ENCODE peak calls at places on chromosomes 7 and 10, in eight cellular contexts. N, L, G, E, Q, F, T and D are unnamed samples.
A peak's percentile ranks its signal among the peaks of the same experiment; 100 is the strongest.

GRCh38 chr10:5666324-5667220 is at the start of gene ASB13:
- DNase-seq in G (no peak), F (peak; percentile 10), Q (peak; percentile 14), L (peak; percentile 52), T (peak; percentile 69), N (peak; percentile 55), E (peak; percentile 81), D (peak; percentile 20)

GRCh38 chr7:47568569-47568968 is 13.3 kb downstream of the TNS3 start:
- DNase-seq in Q (no peak), N (no peak), T (no peak), G (no peak), L (no peak), F (no peak), E (no peak), D (no peak)

GRCh38 chr7:144437370-144438191 is 34.1 kb upstream of the NOBOX start:
- DNase-seq in L (peak; percentile 53), E (peak; percentile 76), N (peak; percentile 63), Q (no peak), F (peak; percentile 37), G (no peak), T (peak; percentile 58), D (no peak)

GRCh38 chr7:93717217-93717900 is 142.8 kb upstream of the CALCR start:
- DNase-seq in T (no peak), G (no peak), N (no peak), Q (no peak), E (no peak), F (no peak), L (no peak), D (no peak)

GRCh38 chr10:87578799-87579401 is 74.2 kb downstream of the MINPP1 start:
- DNase-seq in T (no peak), E (no peak), Q (no peak), L (no peak), G (no peak), F (no peak), N (peak; percentile 29), D (no peak)

GRCh38 chr10:102384053-102384452 is 11.5 kb upstream of the NFKB2 start:
- DNase-seq in F (no peak), E (no peak), G (no peak), Q (no peak), L (no peak), N (no peak), T (no peak), D (no peak)

GRCh38 chr7:128737867-128738390 is 1.2 kb upstream of the CALU start:
- DNase-seq in Q (no peak), L (no peak), E (no peak), T (no peak), F (no peak), G (no peak), N (peak; percentile 31), D (no peak)

GRCh38 chr10:102645388-102645740 is 1.1 kb downstream of the TRIM8 start:
- DNase-seq in E (peak; percentile 48), N (peak; percentile 74), G (peak; percentile 44), Q (peak; percentile 41), F (no peak), L (no peak), T (no peak), D (peak; percentile 27)

GRCh38 chr10:114758331-114758730 is 63.2 kb upstream of the FHIP2A start:
- DNase-seq in N (no peak), G (no peak), E (no peak), Q (no peak), L (no peak), F (no peak), T (no peak), D (no peak)

GRCh38 chr7:17401806-17402627 is 103.6 kb downstream of the AHR start:
- DNase-seq in E (no peak), N (no peak), F (no peak), Q (no peak), T (no peak), L (no peak), G (no peak), D (no peak)

GRCh38 chr10:80452688-80453391 is 1.3 kb upstream of the TSPAN14 start:
- DNase-seq in T (no peak), N (no peak), L (no peak), F (no peak), Q (no peak), E (no peak), G (no peak), D (no peak)

GRCh38 chr7:67625257-67625713 is 628.7 kb downstream of the TYW1 start:
- DNase-seq in T (peak; percentile 93), F (no peak), E (peak; percentile 45), N (peak; percentile 77), Q (no peak), G (no peak), L (peak; percentile 90), D (no peak)

GRCh38 chr10:9869185-9869584 is 1148.5 kb upstream of the CELF2 start:
- DNase-seq in F (no peak), N (no peak), E (no peak), G (no peak), Q (no peak), L (no peak), T (no peak), D (no peak)

GRCh38 chr10:42875792-42876191 is 93.2 kb downstream of the BMS1 start:
- DNase-seq in L (no peak), G (no peak), N (no peak), E (no peak), Q (no peak), T (no peak), F (no peak), D (no peak)

GRCh38 chr7:136687693-136688322 is 180.6 kb upstream of the CHRM2 start:
- DNase-seq in F (no peak), N (peak; percentile 24), E (no peak), G (no peak), L (peak; percentile 14), T (no peak), Q (no peak), D (no peak)

GRCh38 chr7:131604841-131605279 is 48.4 kb upstream of the PODXL start:
- DNase-seq in L (no peak), Q (no peak), G (no peak), T (no peak), N (peak; percentile 56), F (no peak), E (no peak), D (no peak)

GRCh38 chr10:102721954-102722353 is 7.5 kb downstream of the SFXN2 start:
- DNase-seq in Q (no peak), L (no peak), F (no peak), G (no peak), E (no peak), T (no peak), N (no peak), D (no peak)

GRCh38 chr10:29689001-29689400 is 54.2 kb upstream of the SVIL start:
- DNase-seq in G (no peak), E (no peak), Q (no peak), F (no peak), L (no peak), N (peak; percentile 23), T (no peak), D (no peak)

GRCh38 chr10:74322141-74322540 is 171.1 kb downstream of the ADK start:
- DNase-seq in G (no peak), N (no peak), E (no peak), F (no peak), L (no peak), Q (no peak), T (no peak), D (no peak)

GRCh38 chr7:132991615-132992587 is 90.0 kb downstream of the CHCHD3 start:
- DNase-seq in T (no peak), Q (no peak), L (no peak), F (no peak), E (no peak), G (no peak), N (no peak), D (no peak)

GRCh38 chr7:143391462-143392404 is 10.6 kb downstream of the ZYX start:
- DNase-seq in Q (no peak), N (no peak), F (no peak), T (no peak), E (no peak), L (no peak), G (no peak), D (no peak)

GRCh38 chr7:108459922-108460551 is 3.8 kb upstream of the NRCAM start:
- DNase-seq in L (no peak), Q (no peak), N (peak; percentile 63), F (no peak), G (no peak), E (peak; percentile 35), T (no peak), D (no peak)

GRCh38 chr10:132257271-132257670 is 50.5 kb downstream of the STK32C start:
- DNase-seq in T (no peak), N (no peak), G (no peak), Q (no peak), E (no peak), L (no peak), F (no peak), D (no peak)

GRCh38 chr7:105336009-105336408 is 52.7 kb downstream of the SRPK2 start:
- DNase-seq in N (no peak), G (no peak), Q (no peak), F (no peak), L (no peak), T (no peak), E (no peak), D (no peak)

GRCh38 chr7:116258734-116259133 is 48.4 kb downstream of the TES start:
- DNase-seq in L (peak; percentile 36), Q (no peak), G (no peak), F (peak; percentile 11), N (peak; percentile 80), T (no peak), E (peak; percentile 54), D (no peak)

GRCh38 chr7:139602143-139602722 is 78.7 kb downstream of the CLEC2L start:
- DNase-seq in E (no peak), L (no peak), N (peak; percentile 56), G (no peak), T (no peak), F (no peak), Q (no peak), D (no peak)

GRCh38 chr10:37948210-37948609 is 28.2 kb downstream of the ZNF25 start:
- DNase-seq in N (no peak), F (no peak), E (no peak), T (no peak), L (no peak), Q (no peak), G (no peak), D (no peak)

GRCh38 chr10:18060217-18060616 is 80.0 kb upstream of the CACNB2 start:
- DNase-seq in E (no peak), N (no peak), G (no peak), Q (no peak), F (no peak), T (no peak), L (no peak), D (no peak)

GRCh38 chr10:35546824-35547225 is 58.3 kb upstream of the GJD4 start:
- DNase-seq in N (peak; percentile 86), E (peak; percentile 13), G (no peak), Q (no peak), T (no peak), F (no peak), L (no peak), D (no peak)